ENCODE peak calls at places on chromosomes 6 and 20, in four cellular contexts. S is GM23248, N is PC-3, E is BE2C. D is an unnamed sample. For H3K9me3 and H3K27me3, the result is how much of the 10 kb centered on the place peaks cover.

GRCh38 chr6:105600342-105601293 is 197.7 kb upstream of the PREP start:
- DNase-seq in S (peak), N (peak), E (no peak), D (no peak)

GRCh38 chr6:40512340-40512739 is 74.8 kb downstream of the LRFN2 start:
- DNase-seq in S (no peak), N (no peak), E (peak), D (no peak)

GRCh38 chr6:73580247-73581149 is 59.7 kb upstream of the EEF1A1 start:
- DNase-seq in S (peak), N (peak), E (no peak), D (peak)

GRCh38 chr6:97687916-97688315 is 404.9 kb upstream of the MMS22L start:
- DNase-seq in S (peak), N (no peak), E (no peak), D (no peak)

GRCh38 chr20:53598140-53599038 is 4.8 kb upstream of the ZNF217 start:
- DNase-seq in S (no peak), N (no peak), E (no peak), D (no peak)

GRCh38 chr6:1903780-1904493 is 294.2 kb downstream of the FOXC1 start:
- DNase-seq in S (no peak), N (no peak), E (peak), D (no peak)

GRCh38 chr6:97405818-97406409 is 122.9 kb upstream of the MMS22L start:
- DNase-seq in S (no peak), N (no peak), E (no peak), D (no peak)

GRCh38 chr6:14354919-14355572 is 237.5 kb downstream of the CD83 start:
- DNase-seq in S (peak), N (peak), E (no peak), D (no peak)

GRCh38 chr20:45297786-45298497 is 8.7 kb upstream of the RBPJL start:
- DNase-seq in S (no peak), N (no peak), E (no peak), D (no peak)

GRCh38 chr6:30227763-30228487 is 14.7 kb upstream of the TRIM26 start:
- DNase-seq in S (no peak), N (no peak), E (no peak), D (no peak)

GRCh38 chr6:112241820-112242443 is 12.4 kb downstream of the LAMA4 start:
- DNase-seq in S (peak), N (no peak), E (no peak), D (no peak)

GRCh38 chr6:127547215-127547614 is 28.1 kb upstream of the MTCL3 start:
- DNase-seq in S (peak), N (peak), E (peak), D (no peak)

GRCh38 chr6:12849420-12850200 is 133.0 kb downstream of the PHACTR1 start:
- DNase-seq in S (peak), N (peak), E (no peak), D (no peak)

GRCh38 chr20:37850724-37851123 is 52.2 kb upstream of the VSTM2L start:
- DNase-seq in S (peak), N (no peak), E (no peak), D (no peak)

GRCh38 chr6:73503027-73503772 is 17.6 kb downstream of the EEF1A1 start:
- DNase-seq in S (no peak), N (no peak), E (no peak), D (no peak)

GRCh38 chr6:102064142-102064541 is 670.6 kb downstream of the GRIK2 start:
- DNase-seq in S (no peak), N (no peak), E (no peak), D (no peak)

GRCh38 chr6:160111812-160112211 is 9.8 kb upstream of the SLC22A1 start:
- DNase-seq in S (no peak), N (no peak), E (no peak), D (no peak)

GRCh38 chr6:148021715-148022114 is 320.9 kb upstream of the SASH1 start:
- DNase-seq in S (no peak), N (no peak), E (no peak), D (no peak)

GRCh38 chr6:19995575-19996257 is 158.5 kb downstream of the ID4 start:
- DNase-seq in S (no peak), N (no peak), E (no peak), D (no peak)

GRCh38 chr6:170128811-170129681 is 161.8 kb downstream of the DLL1 start:
- DNase-seq in S (no peak), N (no peak), E (no peak), D (peak)

GRCh38 chr6:101391772-101392560 is 1.5 kb upstream of the GRIK2 start:
- DNase-seq in S (no peak), N (peak), E (no peak), D (no peak)

GRCh38 chr20:34390769-34391447 is 27.8 kb downstream of the ITCH start:
- DNase-seq in S (peak), N (peak), E (peak), D (no peak)

GRCh38 chr6:112061605-112062004 is 7.7 kb downstream of the CCN6 start:
- DNase-seq in S (peak), N (peak), E (no peak), D (no peak)

GRCh38 chr6:155974359-155974758 is 518.7 kb upstream of the NOX3 start:
- DNase-seq in S (no peak), N (no peak), E (no peak), D (no peak)

GRCh38 chr20:22560817-22561216 is 23.6 kb downstream of the FOXA2 start:
- DNase-seq in S (no peak), N (no peak), E (no peak), D (no peak)

GRCh38 chr6:10431423-10432164 is 16.7 kb upstream of the TFAP2A start:
- DNase-seq in S (no peak), N (no peak), E (no peak), D (no peak)

GRCh38 chr6:122789078-122789861 is at the start of gene SMPDL3A:
- DNase-seq in S (peak), N (peak), E (peak), D (no peak)

GRCh38 chr6:22821664-22822320 is 252.4 kb downstream of the HDGFL1 start:
- DNase-seq in S (peak), N (no peak), E (no peak), D (no peak)

DNA sequence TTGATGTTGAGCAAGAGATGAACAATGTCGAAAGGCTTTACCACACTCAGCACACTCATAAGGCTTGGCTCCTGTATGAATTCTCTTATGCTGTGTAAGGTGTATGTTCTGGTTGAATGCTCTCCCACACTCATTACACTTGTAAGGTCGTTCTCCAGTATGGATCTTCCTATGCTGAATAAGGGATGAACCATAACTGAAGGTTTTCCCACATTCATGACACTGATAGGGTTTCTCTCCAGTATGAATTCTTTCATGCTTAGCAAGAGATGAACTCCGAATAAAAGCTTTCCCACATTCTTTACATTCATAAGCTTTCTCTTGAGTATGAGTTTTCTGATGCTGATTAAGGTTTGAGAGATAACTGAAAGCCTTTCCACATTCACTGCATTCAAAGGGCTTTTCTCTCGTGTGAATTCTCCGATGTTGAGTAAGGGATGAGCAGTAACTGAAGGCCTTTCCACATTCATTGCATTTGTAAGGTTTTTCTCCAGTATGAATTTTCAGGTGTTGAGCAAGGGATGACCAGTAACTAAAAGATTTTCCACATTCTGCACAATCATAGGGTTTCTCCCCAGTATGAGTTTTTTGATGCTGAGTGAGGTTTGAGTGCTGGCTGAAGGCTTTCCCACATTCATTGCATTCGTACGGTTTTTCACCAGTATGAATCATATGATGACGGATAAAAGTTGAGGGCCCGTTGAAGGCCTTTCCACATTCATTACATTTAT is 21.1 kb downstream of the ZNF184 start:
- DNase-seq in S (no peak), N (no peak), E (no peak), D (no peak)
- H3K9me3 ChIP-seq in S (under half), N (half or more), E (under half), D (half or more)

GRCh38 chr20:1786061-1786460 is 109.1 kb upstream of the SIRPA start:
- DNase-seq in S (no peak), N (no peak), E (no peak), D (no peak)
- H3K27me3 ChIP-seq in S (under half), N (under half), E (under half), D (under half)

GRCh38 chr20:21396921-21397340 is 395 bp downstream of the NKX2-4 start:
- DNase-seq in S (peak), N (no peak), E (peak), D (no peak)

GRCh38 chr20:21395666-21396044 is 1.7 kb downstream of the NKX2-4 start:
- DNase-seq in S (no peak), N (no peak), E (peak), D (peak)

GRCh38 chr20:21396045-21396893 is 1.1 kb downstream of the NKX2-4 start:
- DNase-seq in S (no peak), N (no peak), E (peak), D (no peak)

GRCh38 chr20:21394120-21394519 is 3.2 kb downstream of the NKX2-4 start:
- DNase-seq in S (no peak), N (no peak), E (no peak), D (no peak)

GRCh38 chr20:21395039-21395665 is 2.2 kb downstream of the NKX2-4 start:
- DNase-seq in S (no peak), N (no peak), E (no peak), D (no peak)
- H3K4me3 ChIP-seq in S (no peak), N (no peak), E (no peak), D (no peak)

GRCh38 chr6:87759491-87760010 is 57.5 kb upstream of the AKIRIN2 start:
- DNase-seq in S (no peak), N (no peak), E (no peak), D (no peak)

GRCh38 chr6:87754828-87755227 is 52.8 kb upstream of the AKIRIN2 start:
- DNase-seq in S (no peak), N (no peak), E (no peak), D (no peak)

GRCh38 chr6:87756858-87757257 is 54.8 kb upstream of the AKIRIN2 start:
- DNase-seq in S (peak), N (peak), E (no peak), D (no peak)

GRCh38 chr6:87755697-87756671 is 54.0 kb upstream of the AKIRIN2 start:
- DNase-seq in S (peak), N (no peak), E (no peak), D (no peak)

GRCh38 chr6:87757792-87758191 is 55.8 kb upstream of the AKIRIN2 start:
- DNase-seq in S (no peak), N (no peak), E (no peak), D (no peak)
- H3K9me3 ChIP-seq in S (under half), N (under half), E (under half), D (under half)

GRCh38 chr6:15674690-15675386 is 12.0 kb upstream of the DTNBP1 start:
- DNase-seq in S (no peak), N (no peak), E (peak), D (no peak)
- H3K27me3 ChIP-seq in S (under half), N (half or more), E (under half), D (under half)

GRCh38 chr6:3260772-3261517 is 2.2 kb downstream of the PSMG4 start:
- DNase-seq in S (peak), N (peak), E (no peak), D (no peak)
- H3K4me3 ChIP-seq in S (peak), N (peak), E (peak), D (peak)

GRCh38 chr6:357791-358341 is 33.7 kb upstream of the IRF4 start:
- DNase-seq in S (no peak), N (no peak), E (no peak), D (no peak)
- H3K9me3 ChIP-seq in S (under half), N (under half), E (under half), D (under half)